ENCODE peak calls at places on chromosome 2, in four cellular contexts. T is B cell, Z is hypothalamus, E is sciatic nerve. S is an unnamed sample.

GRCh38 chr2:143121957-143122356 is 7.3 kb upstream of the ARHGAP15 start:
- DNase-seq in E (no peak), Z (no peak), T (no peak), S (no peak)

GRCh38 chr2:104690255-104690999 is 163.5 kb upstream of the POU3F3 start:
- DNase-seq in T (no peak), Z (no peak), E (no peak), S (no peak)

GRCh38 chr2:40164736-40165502 is 287.0 kb downstream of the SLC8A1 start:
- DNase-seq in Z (no peak), E (no peak), T (no peak), S (no peak)

GRCh38 chr2:197975956-197976519 is 171.6 kb downstream of the PLCL1 start:
- DNase-seq in E (no peak), Z (no peak), T (no peak), S (no peak)

GRCh38 chr2:20629581-20630291 is 21.2 kb downstream of the HS1BP3 start:
- DNase-seq in E (no peak), Z (no peak), T (no peak), S (no peak)

GRCh38 chr2:3185256-3185655 is 192.4 kb downstream of the EIPR1 start:
- DNase-seq in T (no peak), Z (no peak), E (no peak), S (no peak)

GRCh38 chr2:65835106-65835505 is 402.7 kb upstream of the SPRED2 start:
- DNase-seq in E (no peak), Z (no peak), T (no peak), S (no peak)

GRCh38 chr2:30769891-30770462 is 37.3 kb downstream of the CAPN13 start:
- DNase-seq in T (no peak), Z (no peak), E (no peak), S (no peak)

GRCh38 chr2:105143467-105144127 is 97.9 kb upstream of the GPR45 start:
- DNase-seq in E (no peak), Z (no peak), T (peak; percentile 70), S (no peak)

GRCh38 chr2:183037660-183038340 is 457 bp downstream of the NCKAP1 start:
- DNase-seq in T (peak; percentile 54), E (peak; percentile 71), Z (peak; percentile 38), S (peak; percentile 77)

GRCh38 chr2:222677981-222678380 is 6.5 kb downstream of the MOGAT1 start:
- DNase-seq in Z (no peak), E (no peak), T (no peak), S (no peak)

GRCh38 chr2:239177908-239178307 is 222.9 kb downstream of the HDAC4 start:
- DNase-seq in Z (no peak), E (peak; percentile 49), T (no peak), S (peak; percentile 60)

GRCh38 chr2:219631925-219632757 is 4.7 kb downstream of the SLC4A3 start:
- DNase-seq in Z (no peak), E (peak; percentile 58), T (no peak), S (no peak)

GRCh38 chr2:88184762-88185161 is 14.6 kb downstream of the THNSL2 start:
- DNase-seq in Z (no peak), T (no peak), E (no peak), S (no peak)

GRCh38 chr2:221049950-221050349 is 522.2 kb downstream of the EPHA4 start:
- DNase-seq in Z (no peak), T (no peak), E (no peak), S (no peak)